ENCODE peak calls at places on chromosome 19, in seven cellular contexts. S is progenitor cell of endocrine pancreas, E is RWPE2, W is dorsolateral prefrontal cortex, V is lower leg skin, M is suprapubic skin, N is breast epithelium. Y is an unnamed sample.

GRCh38 chr19:18444513-18444912 is 6.6 kb upstream of the ISYNA1 start:
- DNase-seq in N (no peak), M (no peak), V (no peak), E (no peak), S (no peak), W (no peak), Y (no peak)

GRCh38 chr19:32131037-32131436 is 214.4 kb upstream of the ZNF507 start:
- DNase-seq in V (no peak), E (no peak), W (no peak), N (no peak), S (no peak), M (no peak), Y (no peak)

GRCh38 chr19:11551603-11552235 is 7.3 kb downstream of the ELOF1 start:
- DNase-seq in V (no peak), W (no peak), M (no peak), N (no peak), S (no peak), E (no peak), Y (no peak)

GRCh38 chr19:19588546-19588945 is 29.9 kb downstream of the PBX4 start:
- DNase-seq in N (no peak), W (no peak), E (no peak), V (no peak), M (no peak), S (no peak), Y (no peak)

GRCh38 chr19:38842439-38843174 is 7.2 kb downstream of the HNRNPL start:
- DNase-seq in E (no peak), V (no peak), N (no peak), M (no peak), W (no peak), S (no peak), Y (no peak)

GRCh38 chr19:18090545-18091216 is 3.9 kb upstream of the IL12RB1 start:
- DNase-seq in N (no peak), V (no peak), E (no peak), S (no peak), W (no peak), M (no peak), Y (no peak)

GRCh38 chr19:18966304-18966703 is 25.3 kb upstream of the HOMER3 start:
- DNase-seq in W (no peak), M (no peak), N (no peak), S (no peak), E (no peak), V (no peak), Y (no peak)

GRCh38 chr19:10104665-10105221 is 1.4 kb upstream of the PPAN start:
- DNase-seq in S (no peak), M (no peak), N (no peak), W (no peak), E (no peak), V (no peak), Y (no peak)

GRCh38 chr19:670609-671075 is 5.5 kb upstream of the FSTL3 start:
- DNase-seq in W (no peak), V (no peak), S (no peak), N (no peak), E (no peak), M (no peak), Y (no peak)

GRCh38 chr19:49331616-49332055 is 3.6 kb upstream of the CD37 start:
- DNase-seq in S (no peak), M (peak; percentile 7), V (peak; percentile 74), N (no peak), W (peak; percentile 51), E (no peak), Y (no peak)

DNA sequence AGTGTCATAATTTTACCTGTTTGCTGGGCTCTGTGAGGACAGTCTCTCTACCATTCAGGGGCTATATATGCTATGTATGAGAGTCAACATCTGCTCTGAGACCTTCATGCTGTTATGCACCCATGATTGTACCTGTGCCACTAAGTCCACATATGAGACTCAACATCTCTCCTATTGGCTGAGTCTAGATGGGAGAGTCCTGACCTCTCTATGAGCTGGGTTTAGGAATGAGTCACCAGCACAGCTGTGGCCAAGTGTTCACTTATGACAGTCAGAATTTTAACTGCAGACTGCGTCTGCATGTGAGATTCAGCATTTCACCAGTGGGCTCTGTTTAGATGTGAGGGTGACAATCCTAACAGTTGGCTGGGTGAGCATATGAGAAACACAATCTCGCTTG is 49.5 kb downstream of the ZNF729 start:
- DNase-seq in V (peak; percentile 12), E (no peak), S (no peak), M (peak; percentile 2), N (no peak), W (no peak), Y (no peak)
- TF ChIP-seq CTCF in V (no peak), E (no peak), S (no peak), M (no peak), N (no peak), W (no peak), Y (no peak)

GRCh38 chr19:3655402-3656072 is 28.9 kb upstream of the CACTIN start:
- DNase-seq in S (no peak), M (no peak), W (peak; percentile 77), V (no peak), N (no peak), E (peak; percentile 88), Y (no peak)

GRCh38 chr19:3653081-3653795 is 26.6 kb upstream of the CACTIN start:
- DNase-seq in N (no peak), M (no peak), S (no peak), W (no peak), E (no peak), V (no peak), Y (no peak)

GRCh38 chr19:3656073-3656746 is 29.6 kb upstream of the CACTIN start:
- DNase-seq in S (no peak), M (no peak), W (no peak), V (no peak), E (no peak), N (no peak), Y (no peak)

GRCh38 chr19:3652422-3652821 is 25.8 kb upstream of the CACTIN start:
- DNase-seq in E (no peak), W (no peak), V (no peak), N (no peak), S (no peak), M (no peak), Y (no peak)

GRCh38 chr19:3653865-3654513 is 27.4 kb upstream of the CACTIN start:
- DNase-seq in W (no peak), N (no peak), M (no peak), E (no peak), V (no peak), S (no peak), Y (no peak)
- TF ChIP-seq CTCF in W (no peak), N (no peak), M (no peak), E (no peak), V (no peak), S (no peak), Y (no peak)

DNA sequence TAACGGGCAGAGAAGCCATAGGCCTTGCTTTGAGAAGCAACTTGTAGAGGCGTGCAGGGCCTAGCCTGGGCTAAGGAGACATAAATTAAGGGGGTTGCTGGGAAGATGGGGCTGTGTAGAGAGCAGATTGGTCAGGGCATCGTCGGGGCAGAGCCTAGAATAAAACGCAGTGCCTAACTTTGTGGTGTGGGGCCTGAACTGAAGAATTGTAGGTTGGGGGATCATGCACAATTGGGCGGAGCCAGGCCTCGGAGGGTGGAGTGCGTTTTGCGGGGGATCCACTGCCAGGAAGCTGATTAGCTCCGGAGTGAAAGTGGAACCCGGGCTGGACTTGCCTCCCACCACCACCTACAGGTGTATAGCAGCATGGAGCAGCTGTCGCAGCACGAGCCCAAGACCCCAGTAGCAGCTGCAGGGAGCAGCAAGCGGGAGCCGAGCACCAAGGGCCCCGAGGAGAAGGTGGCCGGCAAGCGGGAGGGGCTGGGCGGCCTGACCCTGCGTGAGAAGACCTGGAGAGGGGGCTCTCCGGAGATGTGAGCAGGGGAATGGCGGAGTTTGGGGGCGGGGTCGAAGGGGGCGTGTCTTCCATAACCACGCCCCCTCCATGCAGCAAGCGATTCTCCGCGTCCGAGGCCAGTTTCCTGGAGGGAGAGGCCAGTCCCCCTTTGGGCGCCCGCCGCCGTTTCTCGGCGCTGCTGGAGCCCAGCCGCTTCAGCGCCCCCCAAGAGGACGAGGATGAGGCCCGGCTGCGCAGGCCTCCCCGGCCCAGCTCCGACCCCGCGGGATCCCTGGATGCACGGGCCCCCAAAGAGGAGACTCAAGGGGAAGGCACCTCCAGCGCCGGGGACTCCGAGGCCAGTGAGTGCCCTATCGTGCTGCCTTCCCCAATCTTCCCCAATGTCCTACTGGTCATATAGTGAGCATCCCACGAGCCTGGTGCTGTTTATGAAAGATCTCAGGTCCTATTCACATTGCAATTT is 13.8 kb downstream of the DNASE2 start:
- DNase-seq in S (peak; percentile 76), V (no peak), M (no peak), W (no peak), E (no peak), N (no peak), Y (peak; percentile 87)
- TF ChIP-seq CTCF in S (peak; percentile 36), V (no peak), M (no peak), W (no peak), E (no peak), N (no peak), Y (peak; percentile 23)

DNA sequence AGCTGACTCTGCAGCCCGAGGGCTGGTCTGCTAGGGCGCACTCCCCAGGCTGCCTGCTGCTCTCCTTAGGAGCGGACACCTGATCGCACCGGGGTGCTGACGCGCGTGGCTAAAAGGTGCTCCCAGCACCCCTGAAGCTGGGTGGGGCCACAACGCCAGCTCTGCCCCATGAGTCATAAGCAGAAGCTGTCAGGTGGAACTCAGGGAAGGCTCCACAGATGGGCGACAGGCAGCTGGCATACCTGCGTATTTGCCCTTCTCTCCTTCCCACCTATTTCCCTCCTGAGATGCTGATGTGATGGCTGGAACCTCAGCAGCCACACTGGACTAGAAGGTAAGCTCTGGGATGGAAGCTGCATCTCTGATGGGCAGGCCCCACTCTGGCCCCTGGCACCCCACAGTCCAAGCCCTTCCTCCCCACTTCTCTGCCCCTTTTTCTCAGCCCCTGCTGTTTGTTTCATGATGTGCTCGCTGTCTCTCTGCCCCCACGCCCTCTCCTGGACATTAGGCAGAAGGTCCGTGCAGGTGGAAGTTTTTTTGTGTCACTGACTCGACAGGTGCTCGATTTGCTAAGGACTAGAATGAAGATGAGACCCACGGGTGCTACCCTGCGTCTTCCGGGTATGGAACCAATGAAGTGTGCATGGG is 30.3 kb upstream of the CACTIN start:
- DNase-seq in N (no peak), S (no peak), E (no peak), V (no peak), W (no peak), M (no peak), Y (no peak)
- TF ChIP-seq CTCF in N (no peak), S (no peak), E (no peak), V (no peak), W (no peak), M (no peak), Y (no peak)

GRCh38 chr19:2191456-2191931 is 27.8 kb downstream of the DOT1L start:
- DNase-seq in S (no peak), M (no peak), W (no peak), E (no peak), N (no peak), V (no peak), Y (no peak)
- TF ChIP-seq CTCF in S (no peak), M (no peak), W (no peak), E (no peak), N (no peak), V (no peak), Y (no peak)

GRCh38 chr19:44866672-44867071 is 20.6 kb downstream of the NECTIN2 start:
- DNase-seq in V (no peak), W (no peak), S (no peak), M (no peak), N (no peak), E (no peak), Y (no peak)
- TF ChIP-seq CTCF in V (no peak), W (no peak), S (no peak), M (no peak), N (no peak), E (no peak), Y (no peak)